ENCODE peak calls at places on chromosomes 4 and X, in five cellular contexts. P is NCI-H1092, J is left lung, G is KG1, V is astrocyte of the cerebellum. K is an unnamed sample.

GRCh38 chr4:116702949-116703348 is 382.4 kb downstream of the TRAM1L1 start:
- DNase-seq in G (no peak), J (no peak), V (no peak), P (no peak), K (no peak)

GRCh38 chr4:2407991-2408342 is 10.5 kb downstream of the ZFYVE28 start:
- DNase-seq in G (no peak), P (no peak), J (no peak), V (no peak), K (no peak)

GRCh38 chr4:82681759-82682158 is 116.8 kb downstream of the SCD5 start:
- DNase-seq in J (no peak), V (no peak), P (no peak), G (no peak), K (no peak)

GRCh38 chr4:32349026-32349425 is 1628.9 kb downstream of the PCDH7 start:
- DNase-seq in J (no peak), P (no peak), G (no peak), V (no peak), K (no peak)

GRCh38 chr4:95761441-95761840 is 78.5 kb upstream of the PDHA2 start:
- DNase-seq in P (no peak), G (no peak), V (peak), J (no peak), K (peak)

GRCh38 chr4:152620915-152621314 is 58.9 kb downstream of the TMEM154 start:
- DNase-seq in J (no peak), V (no peak), P (no peak), G (no peak), K (no peak)

GRCh38 chr4:89598602-89599001 is 238.4 kb downstream of the SNCA start:
- DNase-seq in G (no peak), P (peak), V (no peak), J (no peak), K (no peak)

GRCh38 chrX:37609727-37610126 is 38.3 kb downstream of the LANCL3 start:
- DNase-seq in V (no peak), G (no peak), P (no peak), J (no peak), K (no peak)

GRCh38 chr4:7938513-7939376 is 916 bp downstream of the AFAP1 start:
- DNase-seq in P (no peak), J (peak), V (no peak), G (no peak), K (no peak)

GRCh38 chrX:105323951-105324350 is 103.5 kb upstream of the TEX13A start:
- DNase-seq in V (peak), J (no peak), P (no peak), G (no peak), K (no peak)

GRCh38 chr4:173591760-173592159 is 61.7 kb upstream of the HAND2 start:
- DNase-seq in G (no peak), V (no peak), P (no peak), J (no peak), K (no peak)

GRCh38 chr4:185384877-185385465 is 10.8 kb downstream of the LRP2BP start:
- DNase-seq in J (no peak), P (no peak), G (no peak), V (no peak), K (no peak)

GRCh38 chr4:105661028-105661427 is 47.5 kb downstream of the INTS12 start:
- DNase-seq in G (no peak), P (no peak), V (no peak), J (no peak), K (no peak)

GRCh38 chr4:77852892-77853495 is 9.6 kb upstream of the MRPL1 start:
- DNase-seq in J (no peak), V (no peak), P (no peak), G (peak), K (no peak)

GRCh38 chrX:73262991-73263390 is 48.3 kb upstream of the NAP1L2 start:
- DNase-seq in G (no peak), V (peak), P (no peak), J (no peak), K (no peak)

GRCh38 chr4:25308266-25308665 is 4.3 kb upstream of the ZCCHC4 start:
- DNase-seq in P (no peak), V (no peak), G (no peak), J (no peak), K (no peak)

GRCh38 chrX:103423955-103424640 is 47.8 kb downstream of the BEX3 start:
- DNase-seq in J (no peak), V (no peak), G (no peak), P (no peak), K (no peak)

GRCh38 chr4:91113130-91113706 is 986.0 kb downstream of the CCSER1 start:
- DNase-seq in J (no peak), P (peak), G (no peak), V (peak), K (no peak)

GRCh38 chr4:13537011-13537831 is 7.1 kb downstream of the NKX3-2 start:
- DNase-seq in J (no peak), G (no peak), P (no peak), V (no peak), K (no peak)

GRCh38 chr4:154471924-154472323 is 19.7 kb downstream of the DCHS2 start:
- DNase-seq in P (no peak), G (no peak), V (no peak), J (no peak), K (no peak)

GRCh38 chr4:186727149-186727976 is 3.7 kb upstream of the FAT1 start:
- DNase-seq in G (no peak), P (no peak), J (no peak), V (peak), K (no peak)

GRCh38 chrX:142184756-142185602 is 20.1 kb downstream of the MAGEC2 start:
- DNase-seq in V (no peak), P (no peak), J (no peak), G (no peak), K (no peak)

GRCh38 chrX:152403515-152403914 is 47.6 kb downstream of the GABRA3 start:
- DNase-seq in V (no peak), P (no peak), G (no peak), J (no peak), K (no peak)

GRCh38 chr4:112908511-112908910 is 140.9 kb upstream of the ANK2 start:
- DNase-seq in G (no peak), P (no peak), J (no peak), V (no peak), K (no peak)

GRCh38 chrX:47223476-47224250 is 5.2 kb downstream of the CDK16 start:
- DNase-seq in J (no peak), V (no peak), G (no peak), P (no peak), K (no peak)

K was measured in brain pericyte.